ENCODE peak calls at places on chromosomes 16 and 17, in nine cellular contexts. One of them, this sample, is unnamed.

GRCh38 chr16:62034236-62035114 is 1.8 kb downstream of the CDH8 start:
- DNase-seq in endothelial cell: peak
- DNase-seq in NCI-H1105: peak
- DNase-seq in GM06990: no peak
- DNase-seq in Caco-2: no peak
- DNase-seq in mucosa of gallbladder: no peak
- DNase-seq in NCI-H460: no peak
- DNase-seq in NCI-H1092: no peak
- DNase-seq in C1 segment of cervical spinal cord: no peak
- DNase-seq in this sample: no peak

GRCh38 chr17:6244253-6244652 is 174.1 kb downstream of the WSCD1 start:
- DNase-seq in endothelial cell: no peak
- DNase-seq in NCI-H1105: no peak
- DNase-seq in GM06990: no peak
- DNase-seq in Caco-2: no peak
- DNase-seq in mucosa of gallbladder: no peak
- DNase-seq in NCI-H460: no peak
- DNase-seq in NCI-H1092: no peak
- DNase-seq in C1 segment of cervical spinal cord: no peak
- DNase-seq in this sample: no peak

GRCh38 chr16:87149051-87149450 is 168.1 kb downstream of the C16orf95 start:
- DNase-seq in endothelial cell: no peak
- DNase-seq in NCI-H1105: no peak
- DNase-seq in GM06990: no peak
- DNase-seq in Caco-2: no peak
- DNase-seq in mucosa of gallbladder: no peak
- DNase-seq in NCI-H460: no peak
- DNase-seq in NCI-H1092: no peak
- DNase-seq in C1 segment of cervical spinal cord: no peak
- DNase-seq in this sample: no peak

GRCh38 chr16:23434380-23434779 is 18.6 kb downstream of the COG7 start:
- DNase-seq in endothelial cell: peak
- DNase-seq in NCI-H1105: peak
- DNase-seq in GM06990: peak
- DNase-seq in Caco-2: no peak
- DNase-seq in mucosa of gallbladder: peak
- DNase-seq in NCI-H460: peak
- DNase-seq in NCI-H1092: peak
- DNase-seq in C1 segment of cervical spinal cord: peak
- DNase-seq in this sample: peak

GRCh38 chr16:4947722-4948503 is 10.2 kb upstream of the SEC14L5 start:
- DNase-seq in endothelial cell: no peak
- DNase-seq in NCI-H1105: no peak
- DNase-seq in GM06990: no peak
- DNase-seq in Caco-2: peak
- DNase-seq in mucosa of gallbladder: no peak
- DNase-seq in NCI-H460: no peak
- DNase-seq in NCI-H1092: no peak
- DNase-seq in C1 segment of cervical spinal cord: no peak
- DNase-seq in this sample: no peak

GRCh38 chr17:4893272-4893671 is 6.1 kb upstream of the C17orf107 start:
- DNase-seq in endothelial cell: no peak
- DNase-seq in NCI-H1105: no peak
- DNase-seq in GM06990: no peak
- DNase-seq in Caco-2: no peak
- DNase-seq in mucosa of gallbladder: no peak
- DNase-seq in NCI-H460: no peak
- DNase-seq in NCI-H1092: no peak
- DNase-seq in C1 segment of cervical spinal cord: no peak
- DNase-seq in this sample: no peak

GRCh38 chr17:12438813-12439586 is 226.7 kb upstream of the MYOCD start:
- DNase-seq in endothelial cell: no peak
- DNase-seq in NCI-H1105: no peak
- DNase-seq in GM06990: no peak
- DNase-seq in Caco-2: peak
- DNase-seq in mucosa of gallbladder: no peak
- DNase-seq in NCI-H460: no peak
- DNase-seq in NCI-H1092: no peak
- DNase-seq in C1 segment of cervical spinal cord: no peak
- DNase-seq in this sample: peak

GRCh38 chr16:13291934-13292333 is 390.5 kb downstream of the SHISA9 start:
- DNase-seq in endothelial cell: peak
- DNase-seq in NCI-H1105: no peak
- DNase-seq in GM06990: no peak
- DNase-seq in Caco-2: no peak
- DNase-seq in mucosa of gallbladder: no peak
- DNase-seq in NCI-H460: no peak
- DNase-seq in NCI-H1092: no peak
- DNase-seq in C1 segment of cervical spinal cord: no peak
- DNase-seq in this sample: no peak

GRCh38 chr16:89038811-89039735 is 54.6 kb upstream of the ACSF3 start:
- DNase-seq in endothelial cell: no peak
- DNase-seq in NCI-H1105: no peak
- DNase-seq in GM06990: no peak
- DNase-seq in Caco-2: no peak
- DNase-seq in mucosa of gallbladder: no peak
- DNase-seq in NCI-H460: no peak
- DNase-seq in NCI-H1092: no peak
- DNase-seq in C1 segment of cervical spinal cord: no peak
- DNase-seq in this sample: no peak

GRCh38 chr17:38352245-38353083 is 820 bp downstream of the SOCS7 start:
- DNase-seq in endothelial cell: peak
- DNase-seq in NCI-H1105: no peak
- DNase-seq in GM06990: peak
- DNase-seq in Caco-2: no peak
- DNase-seq in mucosa of gallbladder: peak
- DNase-seq in NCI-H460: no peak
- DNase-seq in NCI-H1092: no peak
- DNase-seq in C1 segment of cervical spinal cord: no peak
- DNase-seq in this sample: no peak

GRCh38 chr17:32495347-32496253 is 8.8 kb downstream of the CDK5R1 start:
- DNase-seq in endothelial cell: no peak
- DNase-seq in NCI-H1105: no peak
- DNase-seq in GM06990: no peak
- DNase-seq in Caco-2: no peak
- DNase-seq in mucosa of gallbladder: no peak
- DNase-seq in NCI-H460: no peak
- DNase-seq in NCI-H1092: no peak
- DNase-seq in C1 segment of cervical spinal cord: peak
- DNase-seq in this sample: peak

GRCh38 chr17:16935241-16935663 is 36.7 kb downstream of the TNFRSF13B start:
- DNase-seq in endothelial cell: no peak
- DNase-seq in NCI-H1105: no peak
- DNase-seq in GM06990: no peak
- DNase-seq in Caco-2: peak
- DNase-seq in mucosa of gallbladder: no peak
- DNase-seq in NCI-H460: no peak
- DNase-seq in NCI-H1092: no peak
- DNase-seq in C1 segment of cervical spinal cord: no peak
- DNase-seq in this sample: no peak

GRCh38 chr16:70267516-70267915 is 15.8 kb upstream of the EXOSC6 start:
- DNase-seq in endothelial cell: peak
- DNase-seq in NCI-H1105: no peak
- DNase-seq in GM06990: no peak
- DNase-seq in Caco-2: peak
- DNase-seq in mucosa of gallbladder: no peak
- DNase-seq in NCI-H460: peak
- DNase-seq in NCI-H1092: no peak
- DNase-seq in C1 segment of cervical spinal cord: no peak
- DNase-seq in this sample: peak

GRCh38 chr16:48282636-48283263 is 35.4 kb upstream of the ABCC11 start:
- DNase-seq in endothelial cell: no peak
- DNase-seq in NCI-H1105: no peak
- DNase-seq in GM06990: no peak
- DNase-seq in Caco-2: no peak
- DNase-seq in mucosa of gallbladder: no peak
- DNase-seq in NCI-H460: no peak
- DNase-seq in NCI-H1092: no peak
- DNase-seq in C1 segment of cervical spinal cord: no peak
- DNase-seq in this sample: no peak

GRCh38 chr17:77622627-77623026 is 335.9 kb upstream of the TNRC6C start:
- DNase-seq in endothelial cell: no peak
- DNase-seq in NCI-H1105: peak
- DNase-seq in GM06990: no peak
- DNase-seq in Caco-2: no peak
- DNase-seq in mucosa of gallbladder: no peak
- DNase-seq in NCI-H460: no peak
- DNase-seq in NCI-H1092: peak
- DNase-seq in C1 segment of cervical spinal cord: no peak
- DNase-seq in this sample: no peak

GRCh38 chr17:27276653-27277156 is 17.2 kb upstream of the WSB1 start:
- DNase-seq in endothelial cell: peak
- DNase-seq in NCI-H1105: no peak
- DNase-seq in GM06990: no peak
- DNase-seq in Caco-2: no peak
- DNase-seq in mucosa of gallbladder: no peak
- DNase-seq in NCI-H460: no peak
- DNase-seq in NCI-H1092: no peak
- DNase-seq in C1 segment of cervical spinal cord: no peak
- DNase-seq in this sample: peak

GRCh38 chr17:75036643-75037268 is 10.0 kb downstream of the ATP5PD start:
- DNase-seq in endothelial cell: no peak
- DNase-seq in NCI-H1105: peak
- DNase-seq in GM06990: no peak
- DNase-seq in Caco-2: no peak
- DNase-seq in mucosa of gallbladder: peak
- DNase-seq in NCI-H460: peak
- DNase-seq in NCI-H1092: no peak
- DNase-seq in C1 segment of cervical spinal cord: peak
- DNase-seq in this sample: peak

GRCh38 chr16:15757630-15758251 is 99.1 kb downstream of the MYH11 start:
- DNase-seq in endothelial cell: no peak
- DNase-seq in NCI-H1105: no peak
- DNase-seq in GM06990: no peak
- DNase-seq in Caco-2: no peak
- DNase-seq in mucosa of gallbladder: no peak
- DNase-seq in NCI-H460: no peak
- DNase-seq in NCI-H1092: no peak
- DNase-seq in C1 segment of cervical spinal cord: no peak
- DNase-seq in this sample: no peak

GRCh38 chr16:89010210-89010925 is 33.4 kb upstream of the CBFA2T3 start:
- DNase-seq in endothelial cell: no peak
- DNase-seq in NCI-H1105: no peak
- DNase-seq in GM06990: no peak
- DNase-seq in Caco-2: no peak
- DNase-seq in mucosa of gallbladder: no peak
- DNase-seq in NCI-H460: no peak
- DNase-seq in NCI-H1092: no peak
- DNase-seq in C1 segment of cervical spinal cord: no peak
- DNase-seq in this sample: no peak

GRCh38 chr16:17176199-17176598 is 294.6 kb downstream of the XYLT1 start:
- DNase-seq in endothelial cell: no peak
- DNase-seq in NCI-H1105: no peak
- DNase-seq in GM06990: no peak
- DNase-seq in Caco-2: no peak
- DNase-seq in mucosa of gallbladder: no peak
- DNase-seq in NCI-H460: no peak
- DNase-seq in NCI-H1092: no peak
- DNase-seq in C1 segment of cervical spinal cord: no peak
- DNase-seq in this sample: no peak

GRCh38 chr17:40646791-40647548 is 648 bp downstream of the SMARCE1 start:
- DNase-seq in endothelial cell: peak
- DNase-seq in NCI-H1105: peak
- DNase-seq in GM06990: no peak
- DNase-seq in Caco-2: no peak
- DNase-seq in mucosa of gallbladder: no peak
- DNase-seq in NCI-H460: no peak
- DNase-seq in NCI-H1092: no peak
- DNase-seq in C1 segment of cervical spinal cord: no peak
- DNase-seq in this sample: no peak

GRCh38 chr17:42979511-42980273 is at the start of gene PTGES3L:
- DNase-seq in endothelial cell: peak
- DNase-seq in NCI-H1105: peak
- DNase-seq in GM06990: no peak
- DNase-seq in Caco-2: peak
- DNase-seq in mucosa of gallbladder: peak
- DNase-seq in NCI-H460: no peak
- DNase-seq in NCI-H1092: peak
- DNase-seq in C1 segment of cervical spinal cord: peak
- DNase-seq in this sample: peak

GRCh38 chr16:20325005-20325404 is 2.3 kb downstream of the GP2 start:
- DNase-seq in endothelial cell: no peak
- DNase-seq in NCI-H1105: no peak
- DNase-seq in GM06990: no peak
- DNase-seq in Caco-2: no peak
- DNase-seq in mucosa of gallbladder: no peak
- DNase-seq in NCI-H460: no peak
- DNase-seq in NCI-H1092: no peak
- DNase-seq in C1 segment of cervical spinal cord: no peak
- DNase-seq in this sample: no peak

GRCh38 chr16:85863384-85863774 is 35.6 kb upstream of the IRF8 start:
- DNase-seq in endothelial cell: no peak
- DNase-seq in NCI-H1105: no peak
- DNase-seq in GM06990: no peak
- DNase-seq in Caco-2: no peak
- DNase-seq in mucosa of gallbladder: no peak
- DNase-seq in NCI-H460: no peak
- DNase-seq in NCI-H1092: no peak
- DNase-seq in C1 segment of cervical spinal cord: no peak
- DNase-seq in this sample: no peak

GRCh38 chr16:68668266-68668665 is 23.2 kb downstream of the CDH3 start:
- DNase-seq in endothelial cell: no peak
- DNase-seq in NCI-H1105: no peak
- DNase-seq in GM06990: peak
- DNase-seq in Caco-2: no peak
- DNase-seq in mucosa of gallbladder: no peak
- DNase-seq in NCI-H460: no peak
- DNase-seq in NCI-H1092: no peak
- DNase-seq in C1 segment of cervical spinal cord: no peak
- DNase-seq in this sample: no peak

GRCh38 chr16:85046957-85047866 is 19.6 kb downstream of the KIAA0513 start:
- DNase-seq in endothelial cell: no peak
- DNase-seq in NCI-H1105: no peak
- DNase-seq in GM06990: no peak
- DNase-seq in Caco-2: no peak
- DNase-seq in mucosa of gallbladder: no peak
- DNase-seq in NCI-H460: no peak
- DNase-seq in NCI-H1092: no peak
- DNase-seq in C1 segment of cervical spinal cord: no peak
- DNase-seq in this sample: no peak

GRCh38 chr17:2064511-2064910 is 9.6 kb downstream of the HIC1 start:
- DNase-seq in endothelial cell: no peak
- DNase-seq in NCI-H1105: no peak
- DNase-seq in GM06990: no peak
- DNase-seq in Caco-2: no peak
- DNase-seq in mucosa of gallbladder: no peak
- DNase-seq in NCI-H460: no peak
- DNase-seq in NCI-H1092: no peak
- DNase-seq in C1 segment of cervical spinal cord: no peak
- DNase-seq in this sample: no peak